ENCODE peak calls at places on chromosomes 2 and 18, in seven cellular contexts. One of them, this sample, is unnamed.

GRCh38 chr18:42414756-42415454 is 459.9 kb downstream of the PIK3C3 start:
- ATAC-seq in activated naive CD8-positive, alpha-beta T cell treated with anti-CD3 and anti-CD28 coated beads, Interleukin-2, amount 10 ng/mL, durations not matched to agents 7 days and 5 days: no peak
- ATAC-seq in psoas muscle: peak
- ATAC-seq in activated CD8-positive, alpha-beta T cell treated with anti-CD3 and anti-CD28 coated beads for 36 hours: no peak
- ATAC-seq in naive thymus-derived CD8-positive, alpha-beta T cell: no peak
- ATAC-seq in activated T-cell treated with anti-CD3 and anti-CD28 coated beads, Interleukin-2, amount 50 U/mL, for 4 hours: no peak
- ATAC-seq in RWPE2: peak
- ATAC-seq in this sample: no peak

GRCh38 chr2:178632729-178633128 is 152.5 kb downstream of the PLEKHA3 start:
- ATAC-seq in activated naive CD8-positive, alpha-beta T cell treated with anti-CD3 and anti-CD28 coated beads, Interleukin-2, amount 10 ng/mL, durations not matched to agents 7 days and 5 days: peak
- ATAC-seq in psoas muscle: no peak
- ATAC-seq in activated CD8-positive, alpha-beta T cell treated with anti-CD3 and anti-CD28 coated beads for 36 hours: no peak
- ATAC-seq in naive thymus-derived CD8-positive, alpha-beta T cell: no peak
- ATAC-seq in activated T-cell treated with anti-CD3 and anti-CD28 coated beads, Interleukin-2, amount 50 U/mL, for 4 hours: no peak
- ATAC-seq in RWPE2: no peak
- ATAC-seq in this sample: no peak

GRCh38 chr2:50773533-50773932 is 258.4 kb downstream of the NRXN1 start:
- ATAC-seq in activated naive CD8-positive, alpha-beta T cell treated with anti-CD3 and anti-CD28 coated beads, Interleukin-2, amount 10 ng/mL, durations not matched to agents 7 days and 5 days: no peak
- ATAC-seq in psoas muscle: no peak
- ATAC-seq in activated CD8-positive, alpha-beta T cell treated with anti-CD3 and anti-CD28 coated beads for 36 hours: no peak
- ATAC-seq in naive thymus-derived CD8-positive, alpha-beta T cell: no peak
- ATAC-seq in activated T-cell treated with anti-CD3 and anti-CD28 coated beads, Interleukin-2, amount 50 U/mL, for 4 hours: no peak
- ATAC-seq in RWPE2: no peak
- ATAC-seq in this sample: no peak

GRCh38 chr18:2883137-2883671 is 36.4 kb downstream of the EMILIN2 start:
- ATAC-seq in activated naive CD8-positive, alpha-beta T cell treated with anti-CD3 and anti-CD28 coated beads, Interleukin-2, amount 10 ng/mL, durations not matched to agents 7 days and 5 days: peak
- ATAC-seq in psoas muscle: no peak
- ATAC-seq in activated CD8-positive, alpha-beta T cell treated with anti-CD3 and anti-CD28 coated beads for 36 hours: peak
- ATAC-seq in naive thymus-derived CD8-positive, alpha-beta T cell: peak
- ATAC-seq in activated T-cell treated with anti-CD3 and anti-CD28 coated beads, Interleukin-2, amount 50 U/mL, for 4 hours: peak
- ATAC-seq in RWPE2: no peak
- ATAC-seq in this sample: peak

GRCh38 chr2:42865884-42866861 is 73.8 kb upstream of the HAAO start:
- ATAC-seq in activated naive CD8-positive, alpha-beta T cell treated with anti-CD3 and anti-CD28 coated beads, Interleukin-2, amount 10 ng/mL, durations not matched to agents 7 days and 5 days: no peak
- ATAC-seq in psoas muscle: peak
- ATAC-seq in activated CD8-positive, alpha-beta T cell treated with anti-CD3 and anti-CD28 coated beads for 36 hours: no peak
- ATAC-seq in naive thymus-derived CD8-positive, alpha-beta T cell: no peak
- ATAC-seq in activated T-cell treated with anti-CD3 and anti-CD28 coated beads, Interleukin-2, amount 50 U/mL, for 4 hours: no peak
- ATAC-seq in RWPE2: no peak
- ATAC-seq in this sample: no peak

GRCh38 chr2:204332706-204333105 is 212.6 kb upstream of the PARD3B start:
- ATAC-seq in activated naive CD8-positive, alpha-beta T cell treated with anti-CD3 and anti-CD28 coated beads, Interleukin-2, amount 10 ng/mL, durations not matched to agents 7 days and 5 days: no peak
- ATAC-seq in psoas muscle: no peak
- ATAC-seq in activated CD8-positive, alpha-beta T cell treated with anti-CD3 and anti-CD28 coated beads for 36 hours: no peak
- ATAC-seq in naive thymus-derived CD8-positive, alpha-beta T cell: no peak
- ATAC-seq in activated T-cell treated with anti-CD3 and anti-CD28 coated beads, Interleukin-2, amount 50 U/mL, for 4 hours: no peak
- ATAC-seq in RWPE2: no peak
- ATAC-seq in this sample: no peak

GRCh38 chr2:219522111-219523030 is 8.1 kb downstream of the ASIC4 start:
- ATAC-seq in activated naive CD8-positive, alpha-beta T cell treated with anti-CD3 and anti-CD28 coated beads, Interleukin-2, amount 10 ng/mL, durations not matched to agents 7 days and 5 days: no peak
- ATAC-seq in psoas muscle: no peak
- ATAC-seq in activated CD8-positive, alpha-beta T cell treated with anti-CD3 and anti-CD28 coated beads for 36 hours: peak
- ATAC-seq in naive thymus-derived CD8-positive, alpha-beta T cell: peak
- ATAC-seq in activated T-cell treated with anti-CD3 and anti-CD28 coated beads, Interleukin-2, amount 50 U/mL, for 4 hours: peak
- ATAC-seq in RWPE2: peak
- ATAC-seq in this sample: peak

GRCh38 chr2:201040867-201041628 is 30.4 kb downstream of the HYCC2 start:
- ATAC-seq in activated naive CD8-positive, alpha-beta T cell treated with anti-CD3 and anti-CD28 coated beads, Interleukin-2, amount 10 ng/mL, durations not matched to agents 7 days and 5 days: no peak
- ATAC-seq in psoas muscle: no peak
- ATAC-seq in activated CD8-positive, alpha-beta T cell treated with anti-CD3 and anti-CD28 coated beads for 36 hours: no peak
- ATAC-seq in naive thymus-derived CD8-positive, alpha-beta T cell: no peak
- ATAC-seq in activated T-cell treated with anti-CD3 and anti-CD28 coated beads, Interleukin-2, amount 50 U/mL, for 4 hours: no peak
- ATAC-seq in RWPE2: no peak
- ATAC-seq in this sample: no peak

GRCh38 chr2:232988444-232988843 is 24.6 kb downstream of the NGEF start:
- ATAC-seq in activated naive CD8-positive, alpha-beta T cell treated with anti-CD3 and anti-CD28 coated beads, Interleukin-2, amount 10 ng/mL, durations not matched to agents 7 days and 5 days: no peak
- ATAC-seq in psoas muscle: peak
- ATAC-seq in activated CD8-positive, alpha-beta T cell treated with anti-CD3 and anti-CD28 coated beads for 36 hours: no peak
- ATAC-seq in naive thymus-derived CD8-positive, alpha-beta T cell: no peak
- ATAC-seq in activated T-cell treated with anti-CD3 and anti-CD28 coated beads, Interleukin-2, amount 50 U/mL, for 4 hours: no peak
- ATAC-seq in RWPE2: peak
- ATAC-seq in this sample: no peak

GRCh38 chr18:61865466-61866165 is 27.2 kb downstream of the RNF152 start:
- ATAC-seq in activated naive CD8-positive, alpha-beta T cell treated with anti-CD3 and anti-CD28 coated beads, Interleukin-2, amount 10 ng/mL, durations not matched to agents 7 days and 5 days: no peak
- ATAC-seq in psoas muscle: no peak
- ATAC-seq in activated CD8-positive, alpha-beta T cell treated with anti-CD3 and anti-CD28 coated beads for 36 hours: no peak
- ATAC-seq in naive thymus-derived CD8-positive, alpha-beta T cell: no peak
- ATAC-seq in activated T-cell treated with anti-CD3 and anti-CD28 coated beads, Interleukin-2, amount 50 U/mL, for 4 hours: no peak
- ATAC-seq in RWPE2: no peak
- ATAC-seq in this sample: no peak

GRCh38 chr2:164920430-164920829 is 34.9 kb downstream of the SLC38A11 start:
- ATAC-seq in activated naive CD8-positive, alpha-beta T cell treated with anti-CD3 and anti-CD28 coated beads, Interleukin-2, amount 10 ng/mL, durations not matched to agents 7 days and 5 days: no peak
- ATAC-seq in psoas muscle: peak
- ATAC-seq in activated CD8-positive, alpha-beta T cell treated with anti-CD3 and anti-CD28 coated beads for 36 hours: no peak
- ATAC-seq in naive thymus-derived CD8-positive, alpha-beta T cell: no peak
- ATAC-seq in activated T-cell treated with anti-CD3 and anti-CD28 coated beads, Interleukin-2, amount 50 U/mL, for 4 hours: no peak
- ATAC-seq in RWPE2: peak
- ATAC-seq in this sample: no peak

GRCh38 chr2:113342650-113343049 is 63.9 kb upstream of the PAX8 start:
- ATAC-seq in activated naive CD8-positive, alpha-beta T cell treated with anti-CD3 and anti-CD28 coated beads, Interleukin-2, amount 10 ng/mL, durations not matched to agents 7 days and 5 days: peak
- ATAC-seq in psoas muscle: no peak
- ATAC-seq in activated CD8-positive, alpha-beta T cell treated with anti-CD3 and anti-CD28 coated beads for 36 hours: peak
- ATAC-seq in naive thymus-derived CD8-positive, alpha-beta T cell: peak
- ATAC-seq in activated T-cell treated with anti-CD3 and anti-CD28 coated beads, Interleukin-2, amount 50 U/mL, for 4 hours: peak
- ATAC-seq in RWPE2: no peak
- ATAC-seq in this sample: peak

GRCh38 chr2:7915302-7916200 is 766.3 kb upstream of the ID2 start:
- ATAC-seq in activated naive CD8-positive, alpha-beta T cell treated with anti-CD3 and anti-CD28 coated beads, Interleukin-2, amount 10 ng/mL, durations not matched to agents 7 days and 5 days: no peak
- ATAC-seq in psoas muscle: no peak
- ATAC-seq in activated CD8-positive, alpha-beta T cell treated with anti-CD3 and anti-CD28 coated beads for 36 hours: no peak
- ATAC-seq in naive thymus-derived CD8-positive, alpha-beta T cell: no peak
- ATAC-seq in activated T-cell treated with anti-CD3 and anti-CD28 coated beads, Interleukin-2, amount 50 U/mL, for 4 hours: no peak
- ATAC-seq in RWPE2: no peak
- ATAC-seq in this sample: no peak

GRCh38 chr2:183543731-183544130 is 419.5 kb downstream of the NUP35 start:
- ATAC-seq in activated naive CD8-positive, alpha-beta T cell treated with anti-CD3 and anti-CD28 coated beads, Interleukin-2, amount 10 ng/mL, durations not matched to agents 7 days and 5 days: no peak
- ATAC-seq in psoas muscle: no peak
- ATAC-seq in activated CD8-positive, alpha-beta T cell treated with anti-CD3 and anti-CD28 coated beads for 36 hours: no peak
- ATAC-seq in naive thymus-derived CD8-positive, alpha-beta T cell: no peak
- ATAC-seq in activated T-cell treated with anti-CD3 and anti-CD28 coated beads, Interleukin-2, amount 50 U/mL, for 4 hours: no peak
- ATAC-seq in RWPE2: no peak
- ATAC-seq in this sample: peak

GRCh38 chr2:138779451-138780440 is at the start of gene NXPH2:
- ATAC-seq in activated naive CD8-positive, alpha-beta T cell treated with anti-CD3 and anti-CD28 coated beads, Interleukin-2, amount 10 ng/mL, durations not matched to agents 7 days and 5 days: no peak
- ATAC-seq in psoas muscle: peak
- ATAC-seq in activated CD8-positive, alpha-beta T cell treated with anti-CD3 and anti-CD28 coated beads for 36 hours: no peak
- ATAC-seq in naive thymus-derived CD8-positive, alpha-beta T cell: no peak
- ATAC-seq in activated T-cell treated with anti-CD3 and anti-CD28 coated beads, Interleukin-2, amount 50 U/mL, for 4 hours: no peak
- ATAC-seq in RWPE2: peak
- ATAC-seq in this sample: peak

GRCh38 chr18:12840382-12840781 is 43.7 kb downstream of the PTPN2 start:
- ATAC-seq in activated naive CD8-positive, alpha-beta T cell treated with anti-CD3 and anti-CD28 coated beads, Interleukin-2, amount 10 ng/mL, durations not matched to agents 7 days and 5 days: no peak
- ATAC-seq in psoas muscle: no peak
- ATAC-seq in activated CD8-positive, alpha-beta T cell treated with anti-CD3 and anti-CD28 coated beads for 36 hours: peak
- ATAC-seq in naive thymus-derived CD8-positive, alpha-beta T cell: no peak
- ATAC-seq in activated T-cell treated with anti-CD3 and anti-CD28 coated beads, Interleukin-2, amount 50 U/mL, for 4 hours: no peak
- ATAC-seq in RWPE2: no peak
- ATAC-seq in this sample: peak

GRCh38 chr2:179990676-179991317 is 16.3 kb downstream of the CWC22 start:
- ATAC-seq in activated naive CD8-positive, alpha-beta T cell treated with anti-CD3 and anti-CD28 coated beads, Interleukin-2, amount 10 ng/mL, durations not matched to agents 7 days and 5 days: no peak
- ATAC-seq in psoas muscle: no peak
- ATAC-seq in activated CD8-positive, alpha-beta T cell treated with anti-CD3 and anti-CD28 coated beads for 36 hours: no peak
- ATAC-seq in naive thymus-derived CD8-positive, alpha-beta T cell: no peak
- ATAC-seq in activated T-cell treated with anti-CD3 and anti-CD28 coated beads, Interleukin-2, amount 50 U/mL, for 4 hours: no peak
- ATAC-seq in RWPE2: no peak
- ATAC-seq in this sample: no peak

GRCh38 chr2:100952512-100952911 is 49.6 kb upstream of the RPL31 start:
- ATAC-seq in activated naive CD8-positive, alpha-beta T cell treated with anti-CD3 and anti-CD28 coated beads, Interleukin-2, amount 10 ng/mL, durations not matched to agents 7 days and 5 days: peak
- ATAC-seq in psoas muscle: no peak
- ATAC-seq in activated CD8-positive, alpha-beta T cell treated with anti-CD3 and anti-CD28 coated beads for 36 hours: peak
- ATAC-seq in naive thymus-derived CD8-positive, alpha-beta T cell: no peak
- ATAC-seq in activated T-cell treated with anti-CD3 and anti-CD28 coated beads, Interleukin-2, amount 50 U/mL, for 4 hours: no peak
- ATAC-seq in RWPE2: no peak
- ATAC-seq in this sample: no peak

GRCh38 chr2:8285081-8285480 is 396.8 kb upstream of the ID2 start:
- ATAC-seq in activated naive CD8-positive, alpha-beta T cell treated with anti-CD3 and anti-CD28 coated beads, Interleukin-2, amount 10 ng/mL, durations not matched to agents 7 days and 5 days: no peak
- ATAC-seq in psoas muscle: no peak
- ATAC-seq in activated CD8-positive, alpha-beta T cell treated with anti-CD3 and anti-CD28 coated beads for 36 hours: no peak
- ATAC-seq in naive thymus-derived CD8-positive, alpha-beta T cell: no peak
- ATAC-seq in activated T-cell treated with anti-CD3 and anti-CD28 coated beads, Interleukin-2, amount 50 U/mL, for 4 hours: no peak
- ATAC-seq in RWPE2: no peak
- ATAC-seq in this sample: no peak

GRCh38 chr2:201258666-201258999 is 1.7 kb upstream of the CASP8 start:
- ATAC-seq in activated naive CD8-positive, alpha-beta T cell treated with anti-CD3 and anti-CD28 coated beads, Interleukin-2, amount 10 ng/mL, durations not matched to agents 7 days and 5 days: peak
- ATAC-seq in psoas muscle: no peak
- ATAC-seq in activated CD8-positive, alpha-beta T cell treated with anti-CD3 and anti-CD28 coated beads for 36 hours: peak
- ATAC-seq in naive thymus-derived CD8-positive, alpha-beta T cell: peak
- ATAC-seq in activated T-cell treated with anti-CD3 and anti-CD28 coated beads, Interleukin-2, amount 50 U/mL, for 4 hours: no peak
- ATAC-seq in RWPE2: no peak
- ATAC-seq in this sample: peak

GRCh38 chr2:140801311-140801710 is 1329.5 kb downstream of the LRP1B start:
- ATAC-seq in activated naive CD8-positive, alpha-beta T cell treated with anti-CD3 and anti-CD28 coated beads, Interleukin-2, amount 10 ng/mL, durations not matched to agents 7 days and 5 days: no peak
- ATAC-seq in psoas muscle: no peak
- ATAC-seq in activated CD8-positive, alpha-beta T cell treated with anti-CD3 and anti-CD28 coated beads for 36 hours: no peak
- ATAC-seq in naive thymus-derived CD8-positive, alpha-beta T cell: no peak
- ATAC-seq in activated T-cell treated with anti-CD3 and anti-CD28 coated beads, Interleukin-2, amount 50 U/mL, for 4 hours: no peak
- ATAC-seq in RWPE2: no peak
- ATAC-seq in this sample: no peak

GRCh38 chr2:190809139-190809764 is 71.4 kb upstream of the GLS start:
- ATAC-seq in activated naive CD8-positive, alpha-beta T cell treated with anti-CD3 and anti-CD28 coated beads, Interleukin-2, amount 10 ng/mL, durations not matched to agents 7 days and 5 days: no peak
- ATAC-seq in psoas muscle: no peak
- ATAC-seq in activated CD8-positive, alpha-beta T cell treated with anti-CD3 and anti-CD28 coated beads for 36 hours: no peak
- ATAC-seq in naive thymus-derived CD8-positive, alpha-beta T cell: no peak
- ATAC-seq in activated T-cell treated with anti-CD3 and anti-CD28 coated beads, Interleukin-2, amount 50 U/mL, for 4 hours: no peak
- ATAC-seq in RWPE2: no peak
- ATAC-seq in this sample: no peak